ENCODE peak calls at places on chromosomes 12 and 14, in ten cellular contexts. X is naive thymus-derived CD4-positive, alpha-beta T cell; L is cerebellar cortex; Z is GM19239; M is HFFc6; O is activated CD4-positive, alpha-beta T cell treated with anti-CD3 and anti-CD28 coated beads for 36 hours; B is hepatic stellate cell; D is astrocyte of the cerebellum; G is EL; A is caudate nucleus. U is an unnamed sample.

GRCh38 chr12:5916785-5917290 is 28.2 kb downstream of the ANO2 start:
- DNase-seq in X (no peak), L (no peak), Z (no peak), M (no peak), O (no peak), B (no peak), D (no peak), G (no peak), A (no peak), U (no peak)

GRCh38 chr12:88472248-88472647 is 108.0 kb downstream of the KITLG start:
- DNase-seq in X (no peak), L (no peak), Z (no peak), M (no peak), O (no peak), B (no peak), D (no peak), G (peak; percentile 44), A (no peak), U (no peak)

GRCh38 chr12:97941686-97942354 is 479.2 kb downstream of the RMST start:
- DNase-seq in X (no peak), L (no peak), Z (no peak), M (no peak), O (no peak), B (no peak), D (no peak), G (no peak), A (no peak), U (no peak)

GRCh38 chr12:62621239-62621638 is 154.6 kb downstream of the MON2 start:
- DNase-seq in X (no peak), L (no peak), Z (no peak), M (no peak), O (no peak), B (no peak), D (no peak), G (no peak), A (no peak), U (no peak)

GRCh38 chr14:79136437-79137430 is 966.6 kb downstream of the NRXN3 start:
- DNase-seq in X (no peak), L (peak; percentile 89), Z (no peak), M (no peak), O (no peak), B (no peak), D (peak; percentile 4), G (no peak), A (no peak), U (no peak)

GRCh38 chr14:40629144-40629543 is 977.5 kb upstream of the LRFN5 start:
- DNase-seq in X (no peak), L (no peak), Z (no peak), M (no peak), O (no peak), B (no peak), D (no peak), G (no peak), A (no peak), U (no peak)

GRCh38 chr14:51732494-51733080 is 80.9 kb downstream of the FRMD6 start:
- DNase-seq in X (no peak), L (no peak), Z (no peak), M (peak; percentile 35), O (no peak), B (no peak), D (no peak), G (peak; percentile 44), A (no peak), U (no peak)

GRCh38 chr14:104276435-104276834 is 138.0 kb downstream of the KIF26A start:
- DNase-seq in X (no peak), L (no peak), Z (no peak), M (no peak), O (no peak), B (no peak), D (no peak), G (no peak), A (no peak), U (no peak)

GRCh38 chr12:62190081-62190480 is 70.1 kb upstream of the USP15 start:
- DNase-seq in X (no peak), L (no peak), Z (no peak), M (no peak), O (no peak), B (no peak), D (no peak), G (no peak), A (no peak), U (no peak)

U was measured in SJSA1.